ENCODE peak calls at places on chromosome 16, in seven cellular contexts. R is NB4, H is BJ, E is uterus, P is pancreas, C is endothelial cell of umbilical vein, V is heart left ventricle. Y is an unnamed sample.

GRCh38 chr16:25108054-25108453 is 3.5 kb upstream of the LCMT1 start:
- DNase-seq in R (peak), H (no peak), E (no peak), P (no peak), C (no peak), V (no peak), Y (no peak)

GRCh38 chr16:77882359-77882758 is 94.0 kb downstream of the VAT1L start:
- DNase-seq in R (no peak), H (no peak), E (no peak), P (no peak), C (no peak), V (no peak), Y (no peak)

GRCh38 chr16:66511615-66512500 is 38.1 kb downstream of the TK2 start:
- DNase-seq in R (peak), H (no peak), E (peak), P (no peak), C (peak), V (no peak), Y (peak)

GRCh38 chr16:11251525-11252481 is 4.2 kb downstream of the SOCS1 start:
- DNase-seq in R (peak), H (no peak), E (no peak), P (no peak), C (no peak), V (no peak), Y (peak)

GRCh38 chr16:14510939-14511797 is 118.9 kb downstream of the PARN start:
- DNase-seq in R (no peak), H (peak), E (no peak), P (no peak), C (no peak), V (no peak), Y (peak)

GRCh38 chr16:84647830-84648594 is at the start of gene KLHL36:
- DNase-seq in R (peak), H (no peak), E (peak), P (peak), C (peak), V (peak), Y (no peak)

GRCh38 chr16:54174201-54174600 is 112.4 kb downstream of the IRX3 start:
- DNase-seq in R (peak), H (no peak), E (no peak), P (no peak), C (no peak), V (no peak), Y (no peak)

GRCh38 chr16:8675183-8676159 is 1.1 kb downstream of the ABAT start:
- DNase-seq in R (no peak), H (no peak), E (no peak), P (no peak), C (no peak), V (no peak), Y (no peak)

GRCh38 chr16:27317738-27318398 is 4.1 kb downstream of the IL4R start:
- DNase-seq in R (no peak), H (no peak), E (no peak), P (no peak), C (no peak), V (no peak), Y (no peak)

GRCh38 chr16:4172070-4172469 is 55.8 kb upstream of the ADCY9 start:
- DNase-seq in R (no peak), H (peak), E (no peak), P (no peak), C (no peak), V (no peak), Y (no peak)

GRCh38 chr16:769201-769769 is 8.8 kb downstream of the MSLN start:
- DNase-seq in R (no peak), H (no peak), E (no peak), P (no peak), C (no peak), V (no peak), Y (no peak)

GRCh38 chr16:4293822-4294457 is 21.1 kb upstream of the TFAP4 start:
- DNase-seq in R (no peak), H (no peak), E (peak), P (peak), C (peak), V (no peak), Y (no peak)

GRCh38 chr16:50027829-50028228 is 2.8 kb downstream of the CNEP1R1 start:
- DNase-seq in R (no peak), H (no peak), E (no peak), P (no peak), C (no peak), V (no peak), Y (no peak)

DNA sequence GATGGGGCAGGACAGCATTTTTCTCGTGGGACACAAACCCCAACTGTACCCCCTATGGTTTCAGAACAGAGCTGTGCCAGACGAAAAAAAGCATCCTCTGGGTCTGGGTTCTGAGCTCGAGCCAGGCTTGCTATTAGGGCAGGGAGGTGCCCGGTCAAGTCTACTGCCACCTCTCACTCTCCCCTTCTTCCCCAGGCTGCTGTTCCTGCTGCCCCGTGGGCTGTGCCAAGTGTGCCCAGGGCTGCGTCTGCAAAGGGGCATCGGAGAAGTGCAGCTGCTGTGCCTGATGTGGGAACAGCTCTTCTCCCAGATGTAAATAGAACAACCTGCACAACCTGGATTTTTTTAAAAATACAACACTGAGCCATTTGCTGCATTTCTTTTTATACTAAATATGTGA is 1.1 kb downstream of the MT1E start:
- DNase-seq in R (no peak), H (no peak), E (no peak), P (no peak), C (no peak), V (no peak), Y (no peak)
- H3K4me3 ChIP-seq in R (no peak), H (peak), E (peak), P (peak), C (no peak), V (peak), Y (peak)

DNA sequence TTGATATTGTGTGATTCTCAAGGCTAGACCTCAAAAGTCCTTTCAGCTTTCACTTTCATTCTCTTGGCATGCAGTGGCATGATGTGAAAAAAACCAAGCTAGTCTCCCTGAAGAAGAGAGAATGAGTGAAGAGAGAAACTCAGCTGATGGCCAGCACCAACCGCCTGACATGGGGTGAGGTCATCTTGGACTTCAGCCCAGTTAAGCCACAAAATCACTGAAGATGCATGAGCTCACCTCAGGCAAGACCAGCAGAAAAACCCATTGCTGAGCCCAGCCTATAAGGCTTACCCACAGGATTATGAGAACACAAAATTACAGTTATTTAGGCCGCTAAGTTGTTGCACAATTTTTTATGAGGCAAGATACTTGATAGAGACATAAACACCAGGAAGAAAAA is 496.5 kb downstream of the TOX3 start:
- DNase-seq in R (peak), H (no peak), E (no peak), P (no peak), C (no peak), V (no peak), Y (no peak)
- TF ChIP-seq CTCF in R (no peak), H (no peak), E (no peak), P (no peak), C (no peak), V (no peak), Y (no peak)

GRCh38 chr16:28589930-28590329 is 6.9 kb downstream of the SULT1A2 start:
- DNase-seq in R (no peak), H (no peak), E (no peak), P (no peak), C (no peak), V (no peak), Y (no peak)
- H3K4me3 ChIP-seq in R (no peak), H (no peak), E (no peak), P (no peak), C (no peak), V (no peak), Y (no peak)

GRCh38 chr16:12271006-12271405 is 294.5 kb downstream of the SNX29 start:
- DNase-seq in R (peak), H (no peak), E (no peak), P (no peak), C (no peak), V (no peak), Y (no peak)
- TF ChIP-seq CTCF in R (peak), H (peak), E (no peak), P (no peak), C (peak), V (no peak), Y (peak)

DNA sequence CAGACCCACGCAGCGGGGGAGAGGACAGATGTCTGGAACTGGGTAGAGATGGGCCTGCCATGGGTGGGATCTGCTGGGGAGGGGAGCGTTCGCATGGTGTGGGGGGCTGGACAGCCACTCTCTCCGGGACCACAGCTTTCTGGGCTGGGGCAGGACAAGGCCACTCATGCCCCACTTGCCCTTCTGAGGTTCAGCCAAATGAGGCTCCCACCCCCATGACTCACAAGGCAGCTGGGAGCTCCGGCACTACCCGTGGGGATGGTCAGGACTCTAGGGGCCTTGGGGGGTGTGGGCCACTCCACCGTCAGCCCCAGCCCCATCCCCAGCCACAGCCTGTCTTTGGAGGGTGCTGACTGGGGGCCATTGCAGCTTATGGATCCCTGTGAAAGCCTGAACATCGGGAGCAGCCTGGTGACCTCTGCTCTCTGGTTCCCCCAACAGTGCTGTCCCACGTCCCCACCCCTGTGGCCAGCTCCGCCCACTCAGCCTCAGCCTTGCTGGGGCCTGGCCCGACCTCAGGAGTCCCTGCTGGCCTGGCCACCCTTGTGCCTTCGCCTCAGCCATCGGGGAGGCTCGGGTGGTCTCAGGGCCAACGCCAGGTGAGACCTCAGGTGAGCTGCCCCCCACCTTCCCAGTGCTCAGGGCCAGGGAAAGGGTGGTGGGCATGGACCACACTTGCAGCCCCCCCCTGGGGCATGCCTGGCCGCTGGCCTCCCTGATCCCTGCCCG is 4.7 kb upstream of the CDH15 start:
- DNase-seq in R (peak), H (no peak), E (no peak), P (no peak), C (no peak), V (no peak), Y (no peak)
- H3K4me3 ChIP-seq in R (no peak), H (no peak), E (no peak), P (no peak), C (no peak), V (no peak), Y (no peak)

DNA sequence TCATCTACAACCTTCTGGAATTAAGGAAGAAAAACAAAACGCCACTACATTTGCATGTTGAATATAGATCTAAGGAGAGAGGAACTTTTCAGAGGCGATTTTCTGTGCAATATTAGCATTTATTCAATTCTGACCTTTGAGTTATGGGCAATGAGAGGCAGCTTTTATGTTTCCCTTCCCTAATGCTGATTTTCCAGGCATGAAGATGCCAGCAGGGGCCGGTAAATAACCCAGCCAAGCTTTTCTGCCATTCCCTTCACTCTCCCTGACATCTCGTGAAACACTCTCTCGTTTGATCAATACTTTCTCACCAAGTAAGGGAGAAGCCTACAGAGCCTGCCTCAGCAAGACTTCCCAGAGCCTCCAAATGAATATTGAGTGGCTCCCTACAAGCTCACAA is 470.5 kb upstream of the GOT2 start:
- DNase-seq in R (no peak), H (no peak), E (no peak), P (no peak), C (no peak), V (no peak), Y (no peak)
- TF ChIP-seq CTCF in R (no peak), H (no peak), E (no peak), P (no peak), C (no peak), V (no peak), Y (no peak)

GRCh38 chr16:75565640-75566039 is 539 bp upstream of the GABARAPL2 start:
- DNase-seq in R (no peak), H (no peak), E (no peak), P (no peak), C (no peak), V (no peak), Y (no peak)

GRCh38 chr16:75555213-75555706 is 792 bp downstream of the TMEM231 start:
- DNase-seq in R (peak), H (peak), E (peak), P (peak), C (peak), V (peak), Y (peak)

GRCh38 chr16:75559002-75559401 is 3.0 kb upstream of the TMEM231 start:
- DNase-seq in R (no peak), H (no peak), E (no peak), P (no peak), C (no peak), V (no peak), Y (no peak)

GRCh38 chr16:75555707-75556512 is at the start of gene TMEM231:
- DNase-seq in R (peak), H (peak), E (peak), P (peak), C (peak), V (peak), Y (peak)

GRCh38 chr16:75559564-75560372 is 3.7 kb upstream of the TMEM231 start:
- DNase-seq in R (no peak), H (no peak), E (no peak), P (no peak), C (no peak), V (peak), Y (no peak)
- H3K4me3 ChIP-seq in R (no peak), H (no peak), E (no peak), P (no peak), C (no peak), V (no peak), Y (no peak)

GRCh38 chr16:2926660-2927646 is 15.2 kb downstream of the FLYWCH1 start:
- DNase-seq in R (peak), H (no peak), E (peak), P (peak), C (peak), V (peak), Y (peak)
- TF ChIP-seq CTCF in R (peak), H (peak), E (peak), P (peak), C (peak), V (peak), Y (peak)

GRCh38 chr16:10039220-10040096 is 142.8 kb downstream of the GRIN2A start:
- DNase-seq in R (peak), H (no peak), E (no peak), P (no peak), C (no peak), V (peak), Y (no peak)
- H3K4me3 ChIP-seq in R (no peak), H (no peak), E (peak), P (no peak), C (no peak), V (no peak), Y (peak)

Y was measured in astrocyte of the cerebellum.